ENCODE peak calls at places on chromosomes 7 and 10, in four cellular contexts. One of them, this sample, is unnamed.

GRCh38 chr7:39313958-39314357 is 252.2 kb upstream of the YAE1 start:
- DNase-seq in MCF 10A: no peak
- DNase-seq in Peyer's patch: no peak
- DNase-seq in Calu3: no peak
- DNase-seq in this sample: no peak

GRCh38 chr7:38548605-38549004 is 82.6 kb downstream of the AMPH start:
- DNase-seq in Calu3: no peak
- DNase-seq in MCF 10A: no peak
- DNase-seq in Peyer's patch: no peak
- DNase-seq in this sample: no peak

GRCh38 chr10:127925471-127926207 is 18.7 kb downstream of the PTPRE start:
- DNase-seq in MCF 10A: no peak
- DNase-seq in Peyer's patch: no peak
- DNase-seq in Calu3: no peak
- DNase-seq in this sample: no peak

GRCh38 chr10:90031776-90032175 is 330.4 kb downstream of the KIF20B start:
- DNase-seq in Peyer's patch: no peak
- DNase-seq in Calu3: no peak
- DNase-seq in MCF 10A: no peak
- DNase-seq in this sample: no peak

GRCh38 chr10:30992671-30993070 is 39.0 kb downstream of the ZNF438 start:
- DNase-seq in MCF 10A: no peak
- DNase-seq in Peyer's patch: no peak
- DNase-seq in Calu3: no peak
- DNase-seq in this sample: no peak

GRCh38 chr10:6647811-6648526 is 67.9 kb upstream of the PRKCQ start:
- DNase-seq in MCF 10A: peak
- DNase-seq in Calu3: peak
- DNase-seq in Peyer's patch: no peak
- DNase-seq in this sample: no peak

GRCh38 chr7:134602921-134603394 is 43.7 kb upstream of the BPGM start:
- DNase-seq in MCF 10A: peak
- DNase-seq in Peyer's patch: no peak
- DNase-seq in Calu3: no peak
- DNase-seq in this sample: no peak

GRCh38 chr10:14259696-14260595 is 70.8 kb downstream of the FRMD4A start:
- DNase-seq in Calu3: no peak
- DNase-seq in MCF 10A: no peak
- DNase-seq in Peyer's patch: no peak
- DNase-seq in this sample: peak

GRCh38 chr10:94210465-94211186 is 152.1 kb downstream of the NOC3L start:
- DNase-seq in Calu3: no peak
- DNase-seq in Peyer's patch: no peak
- DNase-seq in MCF 10A: no peak
- DNase-seq in this sample: no peak

GRCh38 chr10:93468532-93469213 is 13.5 kb downstream of the MYOF start:
- DNase-seq in Calu3: no peak
- DNase-seq in MCF 10A: peak
- DNase-seq in Peyer's patch: no peak
- DNase-seq in this sample: peak

GRCh38 chr7:37382546-37383088 is 66.0 kb downstream of the ELMO1 start:
- DNase-seq in Peyer's patch: no peak
- DNase-seq in MCF 10A: no peak
- DNase-seq in Calu3: no peak
- DNase-seq in this sample: no peak

GRCh38 chr7:30164567-30164966 is 29.8 kb downstream of the MTURN start:
- DNase-seq in MCF 10A: peak
- DNase-seq in Peyer's patch: no peak
- DNase-seq in Calu3: peak
- DNase-seq in this sample: peak

GRCh38 chr7:129108583-129108982 is 35.9 kb upstream of the TSPAN33 start:
- DNase-seq in MCF 10A: no peak
- DNase-seq in Calu3: no peak
- DNase-seq in Peyer's patch: no peak
- DNase-seq in this sample: peak

GRCh38 chr10:34861293-34862004 is 46.4 kb upstream of the PARD3 start:
- DNase-seq in Peyer's patch: peak
- DNase-seq in Calu3: no peak
- DNase-seq in MCF 10A: peak
- DNase-seq in this sample: no peak

GRCh38 chr10:26468291-26468690 is 30.1 kb downstream of the APBB1IP start:
- DNase-seq in Peyer's patch: no peak
- DNase-seq in Calu3: peak
- DNase-seq in MCF 10A: no peak
- DNase-seq in this sample: peak

GRCh38 chr7:158019726-158020705 is 567.6 kb downstream of the PTPRN2 start:
- DNase-seq in Calu3: no peak
- DNase-seq in MCF 10A: no peak
- DNase-seq in Peyer's patch: peak
- DNase-seq in this sample: no peak

GRCh38 chr10:133275683-133276092 is 980 bp downstream of the ADAM8 start:
- DNase-seq in Calu3: peak
- DNase-seq in MCF 10A: peak
- DNase-seq in Peyer's patch: no peak
- DNase-seq in this sample: no peak
- TF ChIP-seq CTCF in Calu3: no peak
- TF ChIP-seq CTCF in MCF 10A: no peak
- TF ChIP-seq CTCF in Peyer's patch: no peak
- TF ChIP-seq CTCF in this sample: no peak

DNA sequence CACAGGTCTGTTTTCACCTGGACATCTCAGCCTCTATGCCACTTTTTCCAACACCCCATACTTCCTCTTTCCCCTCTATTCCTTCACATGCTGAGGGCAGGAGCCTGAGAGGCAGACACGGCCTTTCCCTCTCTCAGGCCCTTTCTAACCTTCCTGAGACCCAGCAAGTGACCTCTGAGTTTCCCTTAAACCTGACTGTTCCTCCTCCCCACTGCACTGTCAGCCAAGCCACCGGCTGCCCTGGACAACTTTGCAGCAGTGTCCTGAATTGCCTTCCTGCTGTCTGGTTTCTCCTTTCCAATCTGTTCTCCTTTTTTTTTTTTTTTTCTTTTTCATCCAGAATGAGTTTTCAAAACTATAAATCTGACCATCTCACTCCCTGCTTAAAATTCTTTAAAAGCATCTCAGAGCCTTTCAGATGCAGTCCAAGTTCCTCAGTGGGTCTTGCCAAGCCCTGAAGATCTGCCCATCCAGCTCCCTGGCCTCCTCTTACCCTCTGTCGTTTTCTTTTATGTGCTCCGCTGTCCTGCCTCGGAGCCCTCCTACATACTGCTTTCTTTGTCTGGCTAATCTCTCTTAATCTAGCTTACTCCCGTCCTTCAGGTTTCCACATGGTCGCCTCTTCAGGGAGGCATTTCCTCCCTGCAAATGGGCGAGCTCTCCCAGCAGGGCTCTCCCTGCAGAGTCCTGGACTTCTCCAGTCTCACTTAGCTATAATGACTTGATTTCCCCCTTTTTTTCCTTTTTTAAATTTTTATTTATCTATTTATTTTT is 30.5 kb downstream of the SLC13A4 start:
- DNase-seq in Calu3: no peak
- DNase-seq in MCF 10A: no peak
- DNase-seq in Peyer's patch: no peak
- DNase-seq in this sample: no peak
- TF ChIP-seq CTCF in Calu3: no peak
- TF ChIP-seq CTCF in MCF 10A: no peak
- TF ChIP-seq CTCF in Peyer's patch: no peak
- TF ChIP-seq CTCF in this sample: no peak

GRCh38 chr10:121087688-121088087 is 236.5 kb downstream of the WDR11 start:
- DNase-seq in Calu3: no peak
- DNase-seq in MCF 10A: no peak
- DNase-seq in Peyer's patch: no peak
- DNase-seq in this sample: no peak

GRCh38 chr10:121087129-121087528 is 236.0 kb downstream of the WDR11 start:
- DNase-seq in MCF 10A: no peak
- DNase-seq in Calu3: no peak
- DNase-seq in Peyer's patch: no peak
- DNase-seq in this sample: no peak

GRCh38 chr10:121089434-121089833 is 238.3 kb downstream of the WDR11 start:
- DNase-seq in Calu3: no peak
- DNase-seq in Peyer's patch: no peak
- DNase-seq in MCF 10A: no peak
- DNase-seq in this sample: no peak

GRCh38 chr10:121085386-121085785 is 234.2 kb downstream of the WDR11 start:
- DNase-seq in MCF 10A: no peak
- DNase-seq in Calu3: no peak
- DNase-seq in Peyer's patch: no peak
- DNase-seq in this sample: no peak

DNA sequence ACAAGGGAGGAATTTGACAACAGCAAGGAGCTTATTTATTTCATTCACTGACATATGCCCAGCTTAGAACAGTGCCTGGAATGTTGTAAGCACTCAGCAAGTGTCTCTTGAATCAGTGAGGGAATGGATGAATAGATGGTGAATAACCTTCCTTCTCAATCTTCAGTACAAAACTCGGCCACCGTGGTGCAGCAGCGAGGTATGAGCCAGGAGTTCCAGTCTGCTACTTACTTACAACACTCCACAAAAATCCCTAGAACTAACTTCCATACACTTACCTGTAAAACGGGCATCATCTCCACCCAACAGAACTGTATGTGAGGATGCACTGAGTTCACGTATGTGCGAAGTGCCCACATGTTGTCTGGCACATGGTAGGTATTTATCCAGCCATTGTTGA is 237.4 kb downstream of the WDR11 start:
- DNase-seq in Peyer's patch: no peak
- DNase-seq in Calu3: peak
- DNase-seq in MCF 10A: peak
- DNase-seq in this sample: no peak
- TF ChIP-seq CTCF in Peyer's patch: peak
- TF ChIP-seq CTCF in Calu3: no peak
- TF ChIP-seq CTCF in MCF 10A: peak
- TF ChIP-seq CTCF in this sample: no peak

GRCh38 chr10:16853201-16853600 is 36.0 kb upstream of the RSU1 start:
- DNase-seq in MCF 10A: peak
- DNase-seq in Calu3: no peak
- DNase-seq in Peyer's patch: no peak
- DNase-seq in this sample: peak
- TF ChIP-seq CTCF in MCF 10A: peak
- TF ChIP-seq CTCF in Calu3: no peak
- TF ChIP-seq CTCF in Peyer's patch: peak
- TF ChIP-seq CTCF in this sample: peak

GRCh38 chr10:67665491-67665890 is 30.5 kb downstream of the CTNNA3 start:
- DNase-seq in Calu3: no peak
- DNase-seq in Peyer's patch: no peak
- DNase-seq in MCF 10A: peak
- DNase-seq in this sample: no peak

GRCh38 chr10:67663449-67664087 is 32.4 kb downstream of the CTNNA3 start:
- DNase-seq in MCF 10A: no peak
- DNase-seq in Calu3: no peak
- DNase-seq in Peyer's patch: no peak
- DNase-seq in this sample: no peak

GRCh38 chr10:67664936-67665335 is 31.1 kb downstream of the CTNNA3 start:
- DNase-seq in Calu3: no peak
- DNase-seq in Peyer's patch: no peak
- DNase-seq in MCF 10A: no peak
- DNase-seq in this sample: no peak

GRCh38 chr10:67668448-67668847 is 27.5 kb downstream of the CTNNA3 start:
- DNase-seq in Calu3: no peak
- DNase-seq in MCF 10A: peak
- DNase-seq in Peyer's patch: no peak
- DNase-seq in this sample: no peak

GRCh38 chr10:67666416-67667043 is 29.5 kb downstream of the CTNNA3 start:
- DNase-seq in MCF 10A: peak
- DNase-seq in Calu3: no peak
- DNase-seq in Peyer's patch: no peak
- DNase-seq in this sample: peak
- TF ChIP-seq CTCF in MCF 10A: peak
- TF ChIP-seq CTCF in Calu3: peak
- TF ChIP-seq CTCF in Peyer's patch: peak
- TF ChIP-seq CTCF in this sample: peak

GRCh38 chr7:4960363-4960762 is 1.4 kb upstream of the MMD2 start:
- DNase-seq in MCF 10A: no peak
- DNase-seq in Calu3: peak
- DNase-seq in Peyer's patch: peak
- DNase-seq in this sample: no peak
- TF ChIP-seq CTCF in MCF 10A: no peak
- TF ChIP-seq CTCF in Calu3: peak
- TF ChIP-seq CTCF in Peyer's patch: no peak
- TF ChIP-seq CTCF in this sample: no peak

GRCh38 chr7:124840435-124840834 is 74.8 kb upstream of the GPR37 start:
- DNase-seq in Calu3: no peak
- DNase-seq in MCF 10A: peak
- DNase-seq in Peyer's patch: no peak
- DNase-seq in this sample: no peak
- TF ChIP-seq CTCF in Calu3: no peak
- TF ChIP-seq CTCF in MCF 10A: peak
- TF ChIP-seq CTCF in Peyer's patch: peak
- TF ChIP-seq CTCF in this sample: peak

GRCh38 chr10:5625992-5626777 is 40.2 kb downstream of the ASB13 start:
- DNase-seq in Calu3: no peak
- DNase-seq in Peyer's patch: no peak
- DNase-seq in MCF 10A: no peak
- DNase-seq in this sample: no peak

GRCh38 chr10:5629789-5630436 is 36.5 kb downstream of the ASB13 start:
- DNase-seq in Peyer's patch: peak
- DNase-seq in Calu3: peak
- DNase-seq in MCF 10A: peak
- DNase-seq in this sample: peak

GRCh38 chr10:5627486-5628044 is 38.8 kb downstream of the ASB13 start:
- DNase-seq in MCF 10A: no peak
- DNase-seq in Calu3: no peak
- DNase-seq in Peyer's patch: no peak
- DNase-seq in this sample: no peak

GRCh38 chr10:5628798-5629788 is 37.3 kb downstream of the ASB13 start:
- DNase-seq in MCF 10A: peak
- DNase-seq in Peyer's patch: no peak
- DNase-seq in Calu3: no peak
- DNase-seq in this sample: no peak

GRCh38 chr10:5628366-5628765 is 38.0 kb downstream of the ASB13 start:
- DNase-seq in Peyer's patch: no peak
- DNase-seq in Calu3: no peak
- DNase-seq in MCF 10A: no peak
- DNase-seq in this sample: no peak
- TF ChIP-seq CTCF in Peyer's patch: no peak
- TF ChIP-seq CTCF in Calu3: no peak
- TF ChIP-seq CTCF in MCF 10A: no peak
- TF ChIP-seq CTCF in this sample: no peak